ENCODE peak calls at places on chromosomes 11 and 22, in six cellular contexts. S is IMR-90, B is H9, P is HepG2, H is fibroblast of lung, T is neural progenitor cell. E is an unnamed sample.

GRCh38 chr11:1830500-1831223 is 4.1 kb upstream of the SYT8 start:
- DNase-seq in S (no peak), P (peak), H (no peak), B (no peak), T (no peak), E (peak)

GRCh38 chr11:41784513-41785335 is 325.3 kb upstream of the LRRC4C start:
- DNase-seq in P (no peak), B (no peak), T (no peak), S (no peak), H (no peak), E (no peak)

GRCh38 chr22:23098718-23099524 is 28.6 kb downstream of the GNAZ start:
- DNase-seq in H (no peak), B (no peak), P (no peak), S (no peak), T (no peak), E (no peak)

GRCh38 chr11:66189031-66189745 is 79.3 kb upstream of the RAB1B start:
- DNase-seq in B (no peak), P (no peak), T (no peak), S (peak), H (no peak), E (no peak)

GRCh38 chr11:129278586-129279319 is 86.6 kb upstream of the ARHGAP32 start:
- DNase-seq in S (no peak), T (peak), B (no peak), P (no peak), H (no peak), E (peak)

GRCh38 chr11:35540526-35540925 is 15.1 kb upstream of the PAMR1 start:
- DNase-seq in T (no peak), P (no peak), B (no peak), S (peak), H (peak), E (no peak)

GRCh38 chr11:71212871-71213559 is 39.4 kb downstream of the SHANK2 start:
- DNase-seq in T (no peak), H (peak), B (no peak), P (no peak), S (peak), E (peak)

GRCh38 chr11:2404735-2405196 is 4.2 kb downstream of the TSSC4 start:
- DNase-seq in S (no peak), T (no peak), H (no peak), P (no peak), B (no peak), E (no peak)

GRCh38 chr11:69360606-69361005 is 66.7 kb downstream of the MYEOV start:
- DNase-seq in H (no peak), P (no peak), S (no peak), T (no peak), B (peak), E (peak)

GRCh38 chr11:8597182-8597581 is 3.2 kb upstream of the STK33 start:
- DNase-seq in T (no peak), H (peak), P (no peak), B (no peak), S (peak), E (no peak)

GRCh38 chr22:20080776-20081654 is 974 bp downstream of the DGCR8 start:
- DNase-seq in H (peak), S (peak), P (peak), B (peak), T (peak), E (peak)

GRCh38 chr22:20085651-20086050 is 5.6 kb downstream of the DGCR8 start:
- DNase-seq in T (no peak), S (no peak), P (no peak), H (no peak), B (no peak), E (no peak)

GRCh38 chr22:20083891-20084546 is 4.0 kb downstream of the DGCR8 start:
- DNase-seq in B (no peak), S (no peak), H (no peak), T (no peak), P (no peak), E (no peak)

GRCh38 chr22:20084547-20085413 is 4.7 kb downstream of the DGCR8 start:
- DNase-seq in P (peak), B (peak), T (peak), H (no peak), S (no peak), E (peak)

DNA sequence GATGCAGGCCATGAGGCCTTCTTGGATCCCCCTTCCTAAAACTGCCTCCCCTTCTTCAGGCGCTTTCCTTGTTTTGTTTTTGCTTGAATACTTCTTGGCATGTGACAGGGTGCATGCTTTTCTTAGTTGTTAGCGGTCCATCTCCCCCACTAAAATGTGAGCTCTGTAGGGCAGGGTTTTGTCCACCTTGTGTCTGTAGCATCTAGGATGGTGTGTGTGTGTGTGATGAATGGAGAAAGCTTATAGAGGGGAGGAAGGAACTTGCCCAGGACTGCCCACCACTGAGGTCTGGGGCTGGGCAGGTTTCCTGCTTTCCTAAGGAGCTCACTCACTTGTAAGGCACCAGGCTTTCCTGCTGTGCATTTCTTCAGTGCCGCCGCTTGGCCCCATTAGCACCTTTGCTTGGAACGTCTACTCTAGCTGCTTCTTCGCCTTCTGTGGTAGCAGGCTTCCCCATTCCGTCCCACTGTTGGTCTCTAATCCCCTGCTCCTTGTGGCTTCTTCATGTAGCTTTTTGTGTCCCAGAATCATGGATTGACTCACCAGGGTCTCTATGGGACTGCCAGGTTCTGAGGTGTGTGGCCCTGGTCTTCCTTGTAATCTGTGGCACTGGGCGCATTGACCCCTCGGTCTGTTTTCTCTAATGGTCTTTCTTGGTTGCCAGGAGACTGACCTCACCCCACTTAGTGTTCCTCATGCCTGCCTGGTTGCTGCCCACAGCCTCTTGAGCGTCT is 3.3 kb downstream of the DGCR8 start:
- DNase-seq in T (no peak), B (no peak), P (no peak), S (no peak), H (no peak), E (peak)
- H3K9ac ChIP-seq in T (peak), B (no peak), P (peak), S (no peak), H (no peak), E (no peak)

GRCh38 chr11:29448246-29448877 is 568.5 kb downstream of the KCNA4 start:
- DNase-seq in T (peak), S (peak), H (peak), P (no peak), B (no peak), E (peak)
- TF ChIP-seq CTCF in T (peak), S (peak), H (peak), P (peak), B (peak), E (peak)

GRCh38 chr22:35835267-35835997 is 117.8 kb downstream of the APOL5 start:
- DNase-seq in S (peak), T (no peak), H (no peak), B (no peak), P (no peak), E (no peak)
- H3K9ac ChIP-seq in S (peak), T (no peak), H (peak), B (peak), P (peak), E (peak)

GRCh38 chr22:37219534-37219933 is 7.3 kb upstream of the SSTR3 start:
- DNase-seq in S (no peak), H (no peak), B (no peak), T (no peak), P (no peak), E (no peak)

GRCh38 chr22:37220543-37220968 is 8.3 kb upstream of the SSTR3 start:
- DNase-seq in S (no peak), P (no peak), T (no peak), B (no peak), H (no peak), E (peak)

GRCh38 chr22:37223965-37224551 is 11.8 kb upstream of the SSTR3 start:
- DNase-seq in H (no peak), B (no peak), S (no peak), T (no peak), P (no peak), E (no peak)

GRCh38 chr22:37222440-37222971 is 10.2 kb upstream of the SSTR3 start:
- DNase-seq in H (no peak), B (no peak), S (no peak), T (no peak), P (no peak), E (no peak)

DNA sequence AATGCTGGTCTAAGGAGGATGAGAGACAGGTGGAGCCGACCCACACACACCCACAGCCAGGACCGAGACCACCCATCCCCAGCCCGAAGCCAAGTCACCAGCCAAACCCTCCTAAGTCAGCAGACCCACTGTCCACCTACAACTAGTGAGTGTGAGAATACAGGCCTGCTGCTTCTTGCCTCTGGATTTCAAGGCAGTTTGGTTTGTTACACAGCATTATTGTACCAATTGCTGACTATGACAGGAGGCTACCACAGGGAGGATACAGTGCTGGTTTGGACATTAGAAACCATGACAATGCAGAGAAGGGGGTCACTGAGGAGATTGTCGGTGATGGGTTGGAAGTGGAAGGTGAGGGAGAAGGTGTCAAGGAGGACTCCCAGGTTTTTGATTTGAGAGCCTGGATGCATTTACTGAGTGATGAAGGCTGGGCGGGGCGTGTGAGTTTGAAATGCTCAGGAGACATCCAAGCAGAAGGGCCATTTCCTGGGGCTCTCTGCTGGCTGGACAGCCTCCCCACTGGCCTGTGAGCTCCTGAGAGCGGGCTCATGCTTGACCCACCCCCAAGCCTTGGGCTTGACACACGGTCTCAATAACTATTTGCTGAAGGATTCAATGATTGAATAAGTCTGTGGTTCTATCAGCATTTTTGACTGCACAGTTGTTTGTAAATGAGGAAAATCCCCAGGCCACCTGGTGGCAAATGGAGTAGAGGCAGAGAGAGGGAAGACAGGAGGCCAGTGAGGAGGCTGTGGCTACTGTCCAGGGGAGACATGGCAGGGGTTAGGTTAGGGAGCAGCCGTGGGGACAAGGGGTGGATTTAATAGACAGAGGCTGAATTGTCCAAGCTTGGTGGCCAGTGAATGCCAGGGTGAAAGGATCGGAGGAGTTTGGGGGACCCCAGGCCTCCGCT is 9.4 kb upstream of the SSTR3 start:
- DNase-seq in S (no peak), B (no peak), T (no peak), P (no peak), H (no peak), E (no peak)
- TF ChIP-seq CTCF in S (no peak), B (no peak), T (no peak), P (no peak), H (no peak), E (peak)

GRCh38 chr11:47499160-47499559 is 50.2 kb upstream of the RAPSN start:
- DNase-seq in T (no peak), P (no peak), B (no peak), S (no peak), H (no peak), E (no peak)
- H3K9ac ChIP-seq in T (no peak), P (no peak), B (no peak), S (no peak), H (no peak), E (no peak)

GRCh38 chr11:101323997-101324396 is 194.4 kb upstream of the PGR start:
- DNase-seq in S (no peak), T (peak), H (no peak), B (peak), P (no peak), E (peak)
- TF ChIP-seq CTCF in S (no peak), T (peak), H (no peak), B (peak), P (no peak), E (peak)

GRCh38 chr22:49422668-49423067 is 405.0 kb downstream of the BRD1 start:
- DNase-seq in H (no peak), S (no peak), P (no peak), B (no peak), T (no peak), E (no peak)
- H3K9ac ChIP-seq in H (no peak), S (no peak), P (no peak), B (no peak), T (no peak), E (no peak)

GRCh38 chr11:43579171-43579918 is 101.2 kb upstream of the HSD17B12 start:
- DNase-seq in P (no peak), B (peak), S (peak), T (peak), H (peak), E (peak)
- TF ChIP-seq CTCF in P (peak), B (peak), S (peak), T (peak), H (peak), E (peak)